ENCODE peak calls at places on chromosomes 2 and 18, in five cellular contexts. F is sigmoid colon, S is transverse colon, L is tibial nerve, Q is HepG2. M is an unnamed sample.

GRCh38 chr18:57088883-57089282 is 58.0 kb upstream of the BOD1L2 start:
- DNase-seq in F (no peak), Q (no peak), S (no peak), L (no peak), M (no peak)

GRCh38 chr2:210072493-210072892 is 70.1 kb downstream of the RPE start:
- DNase-seq in Q (no peak), S (no peak), F (no peak), L (no peak), M (no peak)

GRCh38 chr2:217822296-217823252 is 180.2 kb downstream of the TNS1 start:
- DNase-seq in Q (no peak), S (no peak), L (no peak), F (no peak), M (no peak)

GRCh38 chr2:136247204-136247990 is 129.4 kb upstream of the CXCR4 start:
- DNase-seq in L (no peak), S (no peak), F (no peak), Q (no peak), M (no peak)

GRCh38 chr2:126902152-126902835 is 3.6 kb downstream of the TEX51 start:
- DNase-seq in Q (no peak), F (no peak), S (no peak), L (no peak), M (no peak)

GRCh38 chr2:127078691-127079270 is 28.2 kb downstream of the BIN1 start:
- DNase-seq in L (no peak), Q (no peak), F (no peak), S (no peak), M (no peak)

GRCh38 chr2:44130441-44130840 is 38.2 kb upstream of the PPM1B start:
- DNase-seq in Q (no peak), L (no peak), F (no peak), S (no peak), M (no peak)

GRCh38 chr2:179805001-179805400 is 56.4 kb downstream of the ZNF385B start:
- DNase-seq in S (no peak), L (no peak), F (no peak), Q (no peak), M (no peak)

GRCh38 chr2:142868281-142868762 is 9.1 kb upstream of the KYNU start:
- DNase-seq in S (peak), L (peak), Q (no peak), F (peak), M (no peak)

GRCh38 chr2:58479557-58480120 is 238.5 kb upstream of the FANCL start:
- DNase-seq in S (no peak), Q (no peak), L (no peak), F (no peak), M (no peak)

GRCh38 chr18:5618037-5618688 is 74.4 kb upstream of the EPB41L3 start:
- DNase-seq in S (no peak), F (no peak), L (no peak), Q (no peak), M (no peak)

GRCh38 chr18:39571511-39571910 is 2005.9 kb upstream of the CELF4 start:
- DNase-seq in S (no peak), Q (peak), F (no peak), L (no peak), M (no peak)

GRCh38 chr2:239188536-239188935 is 212.3 kb downstream of the HDAC4 start:
- DNase-seq in S (peak), F (peak), L (no peak), Q (no peak), M (peak)

GRCh38 chr2:188340257-188340656 is 48.6 kb downstream of the GULP1 start:
- DNase-seq in S (no peak), L (no peak), Q (no peak), F (no peak), M (no peak)

GRCh38 chr2:217987391-217987790 is 15.4 kb downstream of the TNS1 start:
- DNase-seq in S (no peak), F (peak), L (no peak), Q (no peak), M (peak)

GRCh38 chr18:51342815-51343214 is 145.3 kb upstream of the MEX3C start:
- DNase-seq in Q (peak), L (no peak), F (no peak), S (no peak), M (no peak)

GRCh38 chr2:8597526-8598225 is 84.2 kb upstream of the ID2 start:
- DNase-seq in F (no peak), Q (no peak), L (no peak), S (no peak), M (no peak)

GRCh38 chr2:59314367-59314766 is 1073.2 kb upstream of the FANCL start:
- DNase-seq in F (no peak), Q (no peak), L (no peak), S (no peak), M (no peak)

GRCh38 chr2:63692002-63692606 is 103.3 kb downstream of the MDH1 start:
- DNase-seq in F (no peak), L (no peak), S (no peak), Q (peak), M (no peak)

GRCh38 chr2:118993392-118993752 is 51.4 kb downstream of the MARCO start:
- DNase-seq in F (no peak), L (no peak), Q (no peak), S (no peak), M (no peak)

GRCh38 chr2:232988444-232988843 is 24.6 kb downstream of the NGEF start:
- DNase-seq in Q (peak), L (no peak), F (no peak), S (peak), M (no peak)

GRCh38 chr2:44964704-44965343 is 23.3 kb downstream of the SIX3 start:
- DNase-seq in F (no peak), S (no peak), Q (no peak), L (no peak), M (no peak)

GRCh38 chr18:9437049-9437448 is 38.3 kb upstream of the RALBP1 start:
- DNase-seq in L (no peak), Q (no peak), F (peak), S (no peak), M (no peak)

GRCh38 chr2:45399040-45399784 is 211.9 kb downstream of the SRBD1 start:
- DNase-seq in F (no peak), S (no peak), L (no peak), Q (no peak), M (no peak)

GRCh38 chr2:223936862-223937326 is 8.2 kb downstream of the WDFY1 start:
- DNase-seq in F (no peak), Q (no peak), S (no peak), L (no peak), M (no peak)

GRCh38 chr2:167925775-167926174 is 321.6 kb downstream of the STK39 start:
- DNase-seq in S (no peak), Q (no peak), F (no peak), L (no peak), M (no peak)

GRCh38 chr2:200860092-200860795 is 4.2 kb downstream of the CLK1 start:
- DNase-seq in F (no peak), L (no peak), S (no peak), Q (no peak), M (no peak)

GRCh38 chr2:26011990-26012856 is 21.7 kb upstream of the RAB10 start:
- DNase-seq in L (no peak), Q (peak), F (peak), S (peak), M (no peak)

GRCh38 chr18:68972176-68972575 is 174.3 kb downstream of the CCDC102B start:
- DNase-seq in S (no peak), F (no peak), L (no peak), Q (no peak), M (no peak)

GRCh38 chr2:20702563-20702962 is 35.6 kb downstream of the GDF7 start:
- DNase-seq in F (no peak), Q (no peak), S (no peak), L (no peak), M (no peak)

GRCh38 chr2:145652992-145653545 is 1133.2 kb upstream of the ZEB2 start:
- DNase-seq in Q (no peak), S (no peak), F (no peak), L (no peak), M (no peak)

GRCh38 chr2:100242416-100242815 is 79.9 kb downstream of the LONRF2 start:
- DNase-seq in F (no peak), L (no peak), S (no peak), Q (no peak), M (no peak)

GRCh38 chr2:128421861-128422311 is 103.2 kb upstream of the HS6ST1 start:
- DNase-seq in Q (no peak), S (no peak), F (no peak), L (no peak), M (no peak)

GRCh38 chr2:72915907-72916742 is 1.2 kb upstream of the EMX1 start:
- DNase-seq in F (peak), L (no peak), Q (peak), S (peak), M (no peak)

GRCh38 chr18:62697636-62698035 is 17.7 kb upstream of the PHLPP1 start:
- DNase-seq in F (no peak), Q (peak), S (no peak), L (no peak), M (no peak)

GRCh38 chr2:107801498-107801897 is 25.2 kb upstream of the RGPD4 start:
- DNase-seq in S (no peak), Q (peak), L (no peak), F (no peak), M (no peak)

GRCh38 chr2:101107246-101107645 is 43.9 kb downstream of the TBC1D8 start:
- DNase-seq in Q (no peak), L (no peak), F (no peak), S (no peak), M (no peak)

GRCh38 chr2:217065695-217066405 is 206.0 kb upstream of the TNP1 start:
- DNase-seq in S (no peak), F (no peak), Q (no peak), L (no peak), M (no peak)

GRCh38 chr2:45734952-45735351 is 83.5 kb downstream of the PRKCE start:
- DNase-seq in L (no peak), Q (no peak), F (no peak), S (no peak), M (no peak)

GRCh38 chr2:235630723-235631122 is 136.9 kb downstream of the AGAP1 start:
- DNase-seq in S (no peak), L (no peak), Q (no peak), F (no peak), M (no peak)
- TF ChIP-seq EP300 in S (no peak), L (no peak), Q (no peak), F (no peak), M (no peak)

GRCh38 chr2:175454953-175455389 is 273.5 kb upstream of the ATP5MC3 start:
- DNase-seq in L (no peak), Q (no peak), F (no peak), S (no peak), M (no peak)
- TF ChIP-seq EP300 in L (no peak), Q (no peak), F (no peak), S (no peak), M (no peak)

GRCh38 chr2:18349421-18349820 is 211.0 kb downstream of the RDH14 start:
- DNase-seq in L (no peak), S (no peak), Q (no peak), F (no peak), M (no peak)

GRCh38 chr2:18342901-18343300 is 217.6 kb downstream of the RDH14 start:
- DNase-seq in Q (no peak), L (no peak), S (no peak), F (no peak), M (no peak)

GRCh38 chr2:18346364-18346763 is 214.1 kb downstream of the RDH14 start:
- DNase-seq in S (no peak), Q (no peak), L (no peak), F (no peak), M (no peak)

DNA sequence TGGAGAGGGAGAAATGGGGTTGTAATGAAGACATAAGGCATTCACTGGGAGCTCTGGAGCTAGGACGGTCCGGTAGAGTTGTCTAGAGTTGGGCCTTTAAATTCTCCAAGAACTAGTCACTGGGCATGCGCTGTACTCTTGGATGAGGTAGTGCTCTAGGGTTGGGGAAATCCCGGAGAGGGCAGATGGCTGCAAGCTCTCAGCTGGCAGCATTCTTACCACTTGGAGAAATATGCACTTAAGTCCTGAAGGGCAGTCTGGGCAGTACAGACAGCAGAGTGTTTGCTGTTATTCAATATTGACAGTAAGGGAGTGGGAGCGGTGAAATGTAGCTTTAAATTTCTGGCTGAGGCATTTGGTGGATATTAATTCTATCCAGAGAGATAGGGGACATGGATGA is 214.6 kb downstream of the RDH14 start:
- DNase-seq in F (no peak), Q (no peak), L (no peak), S (no peak), M (no peak)
- TF ChIP-seq EP300 in F (no peak), Q (no peak), L (no peak), S (no peak), M (no peak)

GRCh38 chr2:181022652-181023051 is 42.2 kb downstream of the UBE2E3 start:
- DNase-seq in Q (peak), L (no peak), S (no peak), F (no peak), M (no peak)
- TF ChIP-seq EP300 in Q (no peak), L (no peak), S (no peak), F (no peak), M (no peak)

GRCh38 chr2:175557810-175558377 is 376.4 kb upstream of the ATP5MC3 start:
- DNase-seq in S (no peak), L (no peak), Q (no peak), F (no peak), M (no peak)

GRCh38 chr2:175559613-175560012 is 378.1 kb upstream of the ATP5MC3 start:
- DNase-seq in L (no peak), S (no peak), Q (no peak), F (no peak), M (no peak)

GRCh38 chr2:175560521-175561164 is 379.1 kb upstream of the ATP5MC3 start:
- DNase-seq in Q (no peak), S (no peak), F (no peak), L (no peak), M (no peak)
- TF ChIP-seq EP300 in Q (no peak), S (no peak), F (no peak), L (no peak), M (no peak)

GRCh38 chr18:1006965-1007364 is 102.3 kb downstream of the ADCYAP1 start:
- DNase-seq in F (no peak), L (no peak), Q (no peak), S (no peak), M (no peak)
- TF ChIP-seq EP300 in F (no peak), L (no peak), Q (no peak), S (no peak), M (no peak)

GRCh38 chr2:112906276-112906675 is 4.7 kb upstream of the IL37 start:
- DNase-seq in F (no peak), L (no peak), S (no peak), Q (no peak), M (no peak)

GRCh38 chr2:112910219-112910618 is 746 bp upstream of the IL37 start:
- DNase-seq in S (no peak), Q (peak), F (no peak), L (no peak), M (no peak)

GRCh38 chr2:112907001-112907949 is 3.7 kb upstream of the IL37 start:
- DNase-seq in S (no peak), L (no peak), F (no peak), Q (no peak), M (no peak)

GRCh38 chr2:112910865-112911264 is at the start of gene IL37:
- DNase-seq in Q (no peak), S (no peak), F (no peak), L (no peak), M (no peak)

GRCh38 chr2:112904883-112905282 is 6.1 kb upstream of the IL37 start:
- DNase-seq in S (no peak), Q (no peak), L (no peak), F (no peak), M (no peak)
- TF ChIP-seq EP300 in S (no peak), Q (no peak), L (no peak), F (no peak), M (no peak)

DNA sequence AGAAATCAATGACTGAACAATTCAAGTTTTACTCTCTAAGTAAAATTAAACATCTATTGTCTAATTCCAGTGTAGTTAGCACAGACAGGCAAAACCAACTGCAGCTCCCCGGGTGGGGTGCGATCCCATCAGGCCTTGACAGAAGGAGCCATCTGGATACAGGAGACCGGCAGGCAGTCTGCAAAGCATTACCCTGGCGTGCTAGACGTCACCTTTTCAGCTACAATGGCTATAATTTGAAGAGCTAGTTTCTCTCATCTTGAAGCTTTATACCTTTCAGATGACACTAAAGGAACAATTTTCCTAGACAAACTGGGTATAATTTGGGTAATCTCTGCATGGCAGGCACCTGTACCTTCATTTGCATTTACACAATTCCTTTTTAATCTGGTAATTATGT is 761.5 kb upstream of the SOX11 start:
- DNase-seq in S (no peak), Q (no peak), L (no peak), F (no peak), M (no peak)
- TF ChIP-seq EP300 in S (no peak), Q (no peak), L (no peak), F (no peak), M (no peak)

M was measured in ovary.